ENCODE peak calls at places on chromosome 5, in four cellular contexts. M, O, U and L are unnamed samples.

GRCh38 chr5:72241346-72242003 is 78.6 kb downstream of the MRPS27 start:
- DNase-seq in M (no peak), O (no peak), U (no peak), L (no peak)

GRCh38 chr5:18394154-18394804 is 760.0 kb downstream of the TAF11L14 start:
- DNase-seq in M (peak; percentile 13), O (peak; percentile 31), U (peak; percentile 64), L (peak; percentile 86)

GRCh38 chr5:16901038-16901644 is 34.9 kb downstream of the MYO10 start:
- DNase-seq in M (no peak), O (no peak), U (no peak), L (no peak)

GRCh38 chr5:138149530-138149929 is 10.3 kb upstream of the NME5 start:
- DNase-seq in M (no peak), O (no peak), U (no peak), L (peak; percentile 30)

GRCh38 chr5:116650544-116650943 is 75.9 kb upstream of the SEMA6A start:
- DNase-seq in M (no peak), O (no peak), U (no peak), L (no peak)

GRCh38 chr5:176671890-176672615 is 24.8 kb downstream of the TSPAN17 start:
- DNase-seq in M (no peak), O (no peak), U (no peak), L (no peak)

GRCh38 chr5:82150562-82150961 is 127.6 kb downstream of the RPS23 start:
- DNase-seq in M (no peak), O (no peak), U (no peak), L (no peak)

GRCh38 chr5:134365604-134366003 is 1.4 kb downstream of the CDKL3 start:
- DNase-seq in M (no peak), O (no peak), U (no peak), L (no peak)

GRCh38 chr5:1546556-1546955 is 22.8 kb upstream of the LPCAT1 start:
- DNase-seq in M (no peak), O (no peak), U (peak; percentile 7), L (no peak)

GRCh38 chr5:136127560-136127959 is 5.1 kb upstream of the SMAD5 start:
- DNase-seq in M (no peak), O (no peak), U (no peak), L (no peak)

GRCh38 chr5:178801021-178801420 is 58.7 kb upstream of the ZNF354B start:
- DNase-seq in M (no peak), O (no peak), U (no peak), L (no peak)

GRCh38 chr5:167361841-167362240 is 929.6 kb upstream of the WWC1 start:
- DNase-seq in M (no peak), O (no peak), U (no peak), L (no peak)

GRCh38 chr5:137186759-137187461 is 312.2 kb downstream of the SPOCK1 start:
- DNase-seq in M (peak; percentile 83), O (no peak), U (no peak), L (no peak)

GRCh38 chr5:139843991-139844390 is 48.4 kb downstream of the PSD2 start:
- DNase-seq in M (no peak), O (no peak), U (peak; percentile 65), L (no peak)

GRCh38 chr5:160935776-160936175 is 83.8 kb upstream of the ATP10B start:
- DNase-seq in M (no peak), O (no peak), U (no peak), L (no peak)

GRCh38 chr5:171528036-171528435 is 108.6 kb downstream of the FGF18 start:
- DNase-seq in M (no peak), O (no peak), U (no peak), L (no peak)

DNA sequence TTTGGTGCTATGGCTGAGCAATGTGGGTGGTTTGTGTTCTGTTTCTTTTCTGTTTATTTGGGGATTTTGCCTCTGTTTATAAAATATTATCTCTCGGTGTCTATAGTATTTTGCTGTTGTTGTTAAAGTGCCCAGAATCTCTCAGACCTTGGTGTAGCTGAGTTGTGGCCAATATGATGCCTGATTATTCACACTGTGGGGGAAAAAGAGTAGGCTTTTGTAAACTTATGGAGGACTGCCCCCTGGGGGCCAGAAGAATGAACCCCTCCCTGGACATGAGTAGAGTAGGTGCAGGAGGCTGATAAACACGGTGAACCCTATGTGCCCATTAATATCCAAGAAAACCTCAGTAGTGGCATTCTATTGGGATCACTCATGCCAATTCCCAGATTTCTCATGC is 49.0 kb upstream of the DPYSL3 start:
- DNase-seq in M (peak; percentile 75), O (no peak), U (peak; percentile 9), L (peak; percentile 60)
- TF ChIP-seq CTCF in M (peak; percentile 91), O (peak; percentile 64), U (no peak), L (peak; percentile 76)

GRCh38 chr5:34905564-34905963 is 9.7 kb downstream of the RAD1 start:
- DNase-seq in M (no peak), O (no peak), U (no peak), L (no peak)
- TF ChIP-seq CTCF in M (peak; percentile 72), O (peak; percentile 72), U (no peak), L (no peak)

GRCh38 chr5:61884242-61884855 is 421.7 kb upstream of the KIF2A start:
- DNase-seq in M (no peak), O (no peak), U (no peak), L (no peak)

GRCh38 chr5:61881821-61882220 is 424.2 kb upstream of the KIF2A start:
- DNase-seq in M (no peak), O (no peak), U (no peak), L (no peak)

GRCh38 chr5:61882901-61883500 is 423.0 kb upstream of the KIF2A start:
- DNase-seq in M (no peak), O (no peak), U (no peak), L (no peak)

GRCh38 chr5:61887271-61887670 is 418.7 kb upstream of the KIF2A start:
- DNase-seq in M (no peak), O (no peak), U (no peak), L (no peak)

GRCh38 chr5:61886214-61886613 is 419.8 kb upstream of the KIF2A start:
- DNase-seq in M (no peak), O (no peak), U (no peak), L (no peak)
- TF ChIP-seq CTCF in M (no peak), O (no peak), U (no peak), L (no peak)

GRCh38 chr5:107359916-107360234 is 310.9 kb downstream of the EFNA5 start:
- DNase-seq in M (no peak), O (peak; percentile 60), U (no peak), L (no peak)
- TF ChIP-seq CTCF in M (no peak), O (peak; percentile 71), U (no peak), L (no peak)

GRCh38 chr5:170327168-170327567 is 29.6 kb upstream of the LCP2 start:
- DNase-seq in M (no peak), O (peak; percentile 41), U (peak; percentile 40), L (no peak)
- TF ChIP-seq CTCF in M (no peak), O (no peak), U (no peak), L (no peak)

DNA sequence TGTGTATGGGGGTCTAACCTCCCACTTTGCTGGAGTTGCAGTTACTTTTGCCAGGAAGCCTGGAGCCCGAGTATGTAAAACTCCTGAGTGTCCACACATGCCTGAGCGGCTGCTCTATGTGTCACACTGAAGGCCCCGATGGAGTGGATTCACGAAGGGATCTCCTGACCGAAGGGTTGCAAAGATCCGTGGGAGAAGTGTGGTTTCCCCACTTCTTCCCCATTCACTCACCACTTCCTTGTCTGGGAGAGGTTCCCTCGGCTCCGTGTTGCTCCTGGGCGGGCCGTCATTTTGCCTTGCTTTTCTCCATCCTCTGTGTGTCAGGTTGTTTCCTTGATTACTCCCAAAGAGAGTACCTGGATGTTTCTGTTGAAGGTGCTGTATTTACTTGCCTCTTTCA is 16.2 kb upstream of the IL3 start:
- DNase-seq in M (no peak), O (no peak), U (no peak), L (no peak)
- TF ChIP-seq CTCF in M (no peak), O (no peak), U (no peak), L (no peak)